ENCODE peak calls at places on chromosomes 4 and X, in seven cellular contexts. E, M, Y, G, D, J and L are unnamed samples.

GRCh38 chr4:11004818-11005217 is 320.2 kb upstream of the CLNK start:
- DNase-seq in E (no peak), M (peak; percentile 39), Y (no peak), G (no peak), D (no peak), J (no peak), L (no peak)

GRCh38 chrX:155086202-155086840 is 15.0 kb downstream of the BRCC3 start:
- DNase-seq in E (no peak), M (peak; percentile 65), Y (peak; percentile 64), G (peak; percentile 12), D (peak; percentile 38), J (no peak), L (peak; percentile 27)

GRCh38 chr4:6294705-6295421 is 25.2 kb downstream of the WFS1 start:
- DNase-seq in E (no peak), M (no peak), Y (no peak), G (no peak), D (no peak), J (no peak), L (no peak)

GRCh38 chr4:138901177-138901576 is 114.4 kb upstream of the NOCT start:
- DNase-seq in E (no peak), M (no peak), Y (no peak), G (peak; percentile 22), D (no peak), J (no peak), L (no peak)

GRCh38 chrX:16946361-16946964 is at the start of gene REPS2:
- DNase-seq in E (peak; percentile 56), M (peak; percentile 96), Y (peak; percentile 82), G (peak; percentile 18), D (peak; percentile 56), J (peak; percentile 76), L (peak; percentile 78)

GRCh38 chr4:10625130-10625529 is 59.4 kb downstream of the CLNK start:
- DNase-seq in E (no peak), M (no peak), Y (no peak), G (no peak), D (no peak), J (no peak), L (no peak)

GRCh38 chrX:72467171-72467570 is 105.5 kb downstream of the HDAC8 start:
- DNase-seq in E (no peak), M (no peak), Y (no peak), G (no peak), D (no peak), J (no peak), L (no peak)

GRCh38 chrX:3393581-3394111 is 47.2 kb upstream of the MXRA5 start:
- DNase-seq in E (no peak), M (no peak), Y (peak; percentile 89), G (no peak), D (no peak), J (no peak), L (no peak)

GRCh38 chr4:52945499-52945898 is 83.4 kb downstream of the RASL11B start:
- DNase-seq in E (no peak), M (no peak), Y (no peak), G (no peak), D (no peak), J (no peak), L (no peak)

GRCh38 chrX:42536286-42536685 is 241.7 kb downstream of the PPP1R2C start:
- DNase-seq in E (no peak), M (no peak), Y (no peak), G (no peak), D (no peak), J (no peak), L (no peak)

GRCh38 chrX:42531431-42531830 is 246.5 kb downstream of the PPP1R2C start:
- DNase-seq in E (no peak), M (no peak), Y (peak; percentile 83), G (no peak), D (no peak), J (no peak), L (no peak)

GRCh38 chrX:42533761-42534160 is 244.2 kb downstream of the PPP1R2C start:
- DNase-seq in E (no peak), M (no peak), Y (no peak), G (no peak), D (no peak), J (no peak), L (no peak)

GRCh38 chrX:42538405-42538804 is 239.6 kb downstream of the PPP1R2C start:
- DNase-seq in E (no peak), M (no peak), Y (no peak), G (no peak), D (no peak), J (no peak), L (no peak)

GRCh38 chrX:42535233-42535632 is 242.7 kb downstream of the PPP1R2C start:
- DNase-seq in E (no peak), M (no peak), Y (no peak), G (no peak), D (no peak), J (no peak), L (no peak)
- H2BK5ac ChIP-seq in E (no peak overlapping the region), M (no peak overlapping the region), Y (no peak overlapping the region), G (no peak overlapping the region), D (no peak overlapping the region), J (no peak overlapping the region), L (no peak overlapping the region)

GRCh38 chr4:182967403-182967802 is 50.2 kb upstream of the DCTD start:
- DNase-seq in E (no peak), M (no peak), Y (no peak), G (no peak), D (no peak), J (no peak), L (no peak)
- H2BK5ac ChIP-seq in E (no peak overlapping the region), M (no peak overlapping the region), Y (no peak overlapping the region), G (no peak overlapping the region), D (no peak overlapping the region), J (no peak overlapping the region), L (no peak overlapping the region)

DNA sequence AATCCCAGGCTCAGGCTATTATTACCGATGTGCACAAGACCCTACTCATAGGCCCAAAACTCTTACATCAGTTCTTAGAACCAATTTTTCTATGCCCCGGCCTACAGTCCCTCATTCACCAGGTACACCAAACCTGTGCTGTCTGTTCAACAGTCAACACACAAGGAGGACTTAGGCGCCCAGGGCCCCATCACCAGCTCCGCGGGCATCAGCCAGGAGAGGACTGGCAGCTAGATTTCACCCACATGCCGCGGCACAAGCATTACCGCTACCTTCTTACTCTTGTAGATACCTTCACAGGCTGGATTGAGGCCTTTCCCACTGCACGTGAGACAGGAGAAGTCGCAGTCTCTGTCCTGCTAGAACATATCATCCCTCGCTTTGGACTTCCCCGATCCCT is 962.5 kb downstream of the RPA4 start:
- DNase-seq in E (no peak), M (no peak), Y (no peak), G (no peak), D (no peak), J (no peak), L (no peak)
- H2BK5ac ChIP-seq in E (no peak overlapping the region), M (no peak overlapping the region), Y (no peak overlapping the region), G (no peak overlapping the region), D (no peak overlapping the region), J (no peak overlapping the region), L (no peak overlapping the region)

GRCh38 chr4:8149664-8150063 is 8.9 kb downstream of the ABLIM2 start:
- DNase-seq in E (no peak), M (no peak), Y (no peak), G (no peak), D (no peak), J (no peak), L (no peak)

GRCh38 chr4:8148159-8148558 is 10.5 kb downstream of the ABLIM2 start:
- DNase-seq in E (no peak), M (no peak), Y (no peak), G (no peak), D (no peak), J (no peak), L (no peak)

GRCh38 chr4:8150152-8151090 is 8.2 kb downstream of the ABLIM2 start:
- DNase-seq in E (no peak), M (no peak), Y (no peak), G (no peak), D (no peak), J (no peak), L (no peak)

GRCh38 chr4:8147231-8147970 is 11.2 kb downstream of the ABLIM2 start:
- DNase-seq in E (no peak), M (no peak), Y (peak; percentile 62), G (no peak), D (no peak), J (no peak), L (no peak)

GRCh38 chr4:8148785-8149435 is 9.7 kb downstream of the ABLIM2 start:
- DNase-seq in E (no peak), M (no peak), Y (peak; percentile 57), G (no peak), D (no peak), J (no peak), L (no peak)
- H2BK5ac ChIP-seq in E (no peak overlapping the region), M (no peak overlapping the region), Y (no peak overlapping the region), G (no peak overlapping the region), D (no peak overlapping the region), J (no peak overlapping the region), L (no peak overlapping the region)

GRCh38 chr4:121176082-121176706 is 12.1 kb upstream of the TNIP3 start:
- DNase-seq in E (no peak), M (no peak), Y (no peak), G (no peak), D (no peak), J (no peak), L (no peak)
- H2BK5ac ChIP-seq in E (no peak overlapping the region), M (no peak overlapping the region), Y (no peak overlapping the region), G (no peak overlapping the region), D (no peak overlapping the region), J (no peak overlapping the region), L (no peak overlapping the region)

DNA sequence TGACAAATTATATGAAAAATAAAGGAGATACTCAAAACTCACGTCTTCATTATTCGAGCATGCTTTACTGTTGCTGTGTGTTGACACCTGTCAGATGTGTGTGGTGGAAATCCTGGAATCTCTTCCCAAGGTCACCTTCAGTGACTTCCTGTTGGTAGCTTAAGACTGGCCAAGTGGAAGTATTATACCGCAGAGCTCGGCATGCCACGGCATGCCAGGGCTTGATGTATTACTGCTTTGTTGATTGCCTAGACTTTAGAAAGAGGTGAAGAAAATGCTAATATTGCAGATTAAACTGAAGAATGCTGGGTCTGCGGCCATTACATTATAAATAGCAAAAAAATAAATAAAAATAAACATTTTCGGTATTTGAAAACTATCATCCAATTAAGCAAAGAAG is 4.6 kb downstream of the TREX2 start:
- DNase-seq in E (no peak), M (no peak), Y (no peak), G (no peak), D (no peak), J (no peak), L (no peak)
- H2BK5ac ChIP-seq in E (no peak overlapping the region), M (no peak overlapping the region), Y (no peak overlapping the region), G (no peak overlapping the region), D (no peak overlapping the region), J (no peak overlapping the region), L (no peak overlapping the region)

GRCh38 chrX:44693255-44693654 is 150.6 kb upstream of the DUSP21 start:
- DNase-seq in E (no peak), M (no peak), Y (no peak), G (no peak), D (no peak), J (no peak), L (no peak)
- H2BK5ac ChIP-seq in E (no peak overlapping the region), M (no peak overlapping the region), Y (no peak overlapping the region), G (no peak overlapping the region), D (no peak overlapping the region), J (no peak overlapping the region), L (no peak overlapping the region)